ENCODE peak calls at places on chromosomes 3 and 15, in seven cellular contexts. Y is breast epithelium; I is CD8-positive, alpha-beta T cell; R is DND-41; B is endothelial cell of umbilical vein; Z is right atrium auricular region; H is tibial nerve. Q is an unnamed sample. For H3K4me1, the result is how much of the 10 kb centered on the place peaks cover.

GRCh38 chr3:174376346-174376745 is 482.8 kb upstream of the NAALADL2 start:
- DNase-seq in Z (no peak), R (no peak), I (no peak), H (no peak), B (no peak), Y (no peak), Q (no peak)

GRCh38 chr3:58725326-58725853 is 58.8 kb upstream of the FAM3D start:
- DNase-seq in H (no peak), R (no peak), I (no peak), Y (no peak), B (no peak), Z (no peak), Q (no peak)

GRCh38 chr15:22949074-22949547 is 31.1 kb downstream of the CYFIP1 start:
- DNase-seq in H (peak), R (no peak), Z (peak), I (no peak), Y (peak), B (peak), Q (no peak)

GRCh38 chr15:77251662-77252061 is 168.2 kb downstream of the PEAK1 start:
- DNase-seq in B (peak), H (no peak), Y (no peak), I (no peak), Z (no peak), R (no peak), Q (no peak)

GRCh38 chr3:58609990-58610389 is 32.8 kb upstream of the FAM107A start:
- DNase-seq in B (no peak), Y (no peak), I (no peak), R (no peak), H (no peak), Z (no peak), Q (no peak)

GRCh38 chr15:29270169-29270955 is 740 bp upstream of the NSMCE3 start:
- DNase-seq in B (no peak), Z (no peak), R (peak), I (peak), Y (no peak), H (no peak), Q (no peak)

GRCh38 chr3:122947621-122948202 is 79.9 kb downstream of the SEMA5B start:
- DNase-seq in B (peak), Y (no peak), Z (no peak), H (no peak), I (no peak), R (no peak), Q (no peak)

GRCh38 chr3:15899438-15899837 is 101.7 kb upstream of the ANKRD28 start:
- DNase-seq in I (no peak), Y (no peak), Z (no peak), B (peak), R (no peak), H (no peak), Q (no peak)

GRCh38 chr3:127822836-127823589 is 698 bp upstream of the MGLL start:
- DNase-seq in Y (no peak), Z (peak), B (no peak), H (peak), I (no peak), R (no peak), Q (no peak)

GRCh38 chr3:60095930-60096329 is 1046.1 kb upstream of the CFAP20DC start:
- DNase-seq in R (no peak), H (no peak), Y (no peak), Z (no peak), B (no peak), I (no peak), Q (no peak)

GRCh38 chr3:188349276-188349962 is 195.5 kb downstream of the LPP start:
- DNase-seq in Z (no peak), R (no peak), I (no peak), Y (no peak), B (no peak), H (no peak), Q (no peak)

GRCh38 chr3:151044706-151045105 is 40.8 kb upstream of the MED12L start:
- DNase-seq in H (no peak), R (no peak), Y (no peak), Z (no peak), B (no peak), I (no peak), Q (no peak)
- H3K4me1 ChIP-seq in H (under half), R (under half), Y (under half), Z (under half), B (under half), I (under half), Q (under half)

DNA sequence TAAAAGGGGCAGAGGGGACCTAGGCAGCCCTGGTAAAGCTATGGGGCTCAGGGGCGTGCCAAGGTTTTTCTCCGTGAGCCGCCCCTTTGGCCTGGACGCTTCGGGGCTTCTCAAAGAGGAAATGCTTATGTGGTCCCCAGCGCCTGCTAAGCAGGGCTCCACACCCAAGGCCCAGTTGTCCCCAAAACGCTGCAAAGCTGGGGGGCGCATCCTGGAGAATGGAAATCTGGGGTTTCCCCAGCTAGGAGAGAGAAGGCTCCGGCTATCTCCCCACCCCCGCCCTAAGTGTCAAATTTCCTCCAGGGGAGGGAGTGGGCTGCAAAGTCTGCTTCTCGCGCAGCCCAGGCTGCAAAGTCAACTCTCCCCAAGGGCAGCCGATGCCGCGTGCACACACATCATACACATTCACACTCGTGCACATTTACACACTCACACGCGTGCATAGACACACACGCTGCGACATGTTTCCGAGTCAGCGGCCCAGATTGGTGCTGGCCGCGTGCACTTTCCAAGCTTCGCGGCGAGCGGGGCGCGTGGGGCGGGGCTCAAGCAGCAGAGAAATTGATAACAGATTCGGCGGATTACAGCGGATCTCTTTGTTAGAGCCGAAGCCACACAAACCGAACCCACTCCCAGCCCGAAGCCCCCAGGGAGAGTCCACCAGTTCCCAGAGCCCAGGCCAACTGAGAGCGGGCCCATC is 4.5 kb downstream of the WNT5A start:
- DNase-seq in R (no peak), I (no peak), H (no peak), Z (no peak), B (no peak), Y (no peak), Q (no peak)
- H3K27ac ChIP-seq in R (no peak), I (no peak), H (no peak), Z (no peak), B (no peak), Y (no peak), Q (no peak)

DNA sequence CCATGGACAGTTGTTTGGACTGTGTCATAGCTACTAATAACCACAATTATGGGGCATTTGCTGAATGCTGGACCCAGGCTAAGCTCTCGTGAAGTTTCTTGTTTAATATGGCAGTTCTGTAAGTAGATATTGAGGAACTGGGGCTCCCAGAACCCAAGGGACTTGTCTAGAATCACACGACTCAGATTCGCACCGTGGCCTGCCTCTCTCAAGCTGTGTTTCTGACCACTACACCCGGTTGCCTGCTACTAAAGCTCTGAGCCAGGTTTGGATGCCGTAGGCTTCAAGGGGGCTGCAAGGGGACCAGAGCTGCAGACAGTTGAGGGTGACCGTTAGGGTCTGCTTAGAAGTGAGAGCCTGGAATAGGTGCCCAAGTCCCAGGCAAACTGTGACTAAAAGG is 11.5 kb downstream of the TEX264 start:
- DNase-seq in B (no peak), Z (no peak), H (no peak), I (no peak), Y (no peak), R (no peak), Q (no peak)
- H3K4me3 ChIP-seq in B (no peak), Z (no peak), H (no peak), I (no peak), Y (no peak), R (no peak), Q (no peak)

DNA sequence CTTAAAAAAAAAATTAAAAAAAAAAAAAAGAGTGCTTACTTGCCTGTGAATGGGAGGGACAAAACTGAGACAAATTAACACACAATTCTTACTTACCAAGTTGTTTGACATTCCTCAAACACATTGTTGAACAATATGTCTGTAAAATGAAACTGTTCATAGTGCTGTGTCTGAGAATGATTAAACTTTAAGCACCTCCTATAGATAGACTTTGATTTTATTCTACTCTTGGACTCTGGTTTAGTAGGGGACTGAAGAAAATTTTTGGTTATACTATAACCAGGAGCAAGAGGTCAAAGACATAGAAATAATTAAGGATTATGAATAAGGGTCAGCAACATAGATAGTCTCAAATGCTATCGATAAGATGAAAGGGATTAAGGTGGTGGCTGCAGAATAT is 7.8 kb upstream of the MTFMT start:
- DNase-seq in I (no peak), B (no peak), Z (no peak), H (no peak), Y (no peak), R (no peak), Q (no peak)
- H3K4me1 ChIP-seq in I (under half), B (under half), Z (under half), H (under half), Y (under half), R (under half), Q (under half)

DNA sequence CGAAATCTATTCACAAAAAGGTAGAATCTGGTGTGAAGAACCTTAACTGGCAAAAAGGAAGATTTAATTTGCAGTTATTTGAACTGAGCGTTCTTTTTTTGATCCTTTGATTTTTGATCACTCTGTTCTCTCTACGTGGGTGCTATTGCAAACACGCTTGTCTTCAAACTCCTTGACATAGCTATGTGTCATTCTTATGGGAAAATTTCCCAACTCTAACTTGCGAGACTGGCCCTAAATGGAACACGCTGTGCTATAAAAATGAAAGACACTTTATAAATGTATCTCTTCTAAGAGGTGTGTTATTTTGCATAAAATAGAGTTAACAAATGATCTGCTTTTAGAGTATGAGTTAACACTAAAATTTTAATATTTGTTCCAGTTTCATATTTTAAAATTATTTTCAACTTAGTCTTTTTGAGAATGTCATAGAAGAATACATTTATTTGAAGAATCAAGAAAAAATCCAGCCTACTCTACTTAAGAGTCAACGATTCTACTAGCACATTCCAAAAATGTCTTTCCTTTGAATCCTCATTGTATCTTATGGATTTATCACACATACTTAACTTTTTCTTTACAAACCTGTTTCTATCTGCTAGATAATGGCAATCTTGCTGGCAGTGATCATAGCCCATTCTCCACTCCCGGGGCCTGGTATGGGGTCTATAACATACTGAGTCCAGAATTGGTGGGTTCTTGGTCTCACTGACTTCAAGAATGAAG is 610.0 kb upstream of the TBL1XR1 start:
- DNase-seq in Z (no peak), H (no peak), B (no peak), R (no peak), Y (no peak), I (no peak), Q (no peak)
- H3K27ac ChIP-seq in Z (no peak), H (no peak), B (no peak), R (no peak), Y (no peak), I (no peak), Q (no peak)

DNA sequence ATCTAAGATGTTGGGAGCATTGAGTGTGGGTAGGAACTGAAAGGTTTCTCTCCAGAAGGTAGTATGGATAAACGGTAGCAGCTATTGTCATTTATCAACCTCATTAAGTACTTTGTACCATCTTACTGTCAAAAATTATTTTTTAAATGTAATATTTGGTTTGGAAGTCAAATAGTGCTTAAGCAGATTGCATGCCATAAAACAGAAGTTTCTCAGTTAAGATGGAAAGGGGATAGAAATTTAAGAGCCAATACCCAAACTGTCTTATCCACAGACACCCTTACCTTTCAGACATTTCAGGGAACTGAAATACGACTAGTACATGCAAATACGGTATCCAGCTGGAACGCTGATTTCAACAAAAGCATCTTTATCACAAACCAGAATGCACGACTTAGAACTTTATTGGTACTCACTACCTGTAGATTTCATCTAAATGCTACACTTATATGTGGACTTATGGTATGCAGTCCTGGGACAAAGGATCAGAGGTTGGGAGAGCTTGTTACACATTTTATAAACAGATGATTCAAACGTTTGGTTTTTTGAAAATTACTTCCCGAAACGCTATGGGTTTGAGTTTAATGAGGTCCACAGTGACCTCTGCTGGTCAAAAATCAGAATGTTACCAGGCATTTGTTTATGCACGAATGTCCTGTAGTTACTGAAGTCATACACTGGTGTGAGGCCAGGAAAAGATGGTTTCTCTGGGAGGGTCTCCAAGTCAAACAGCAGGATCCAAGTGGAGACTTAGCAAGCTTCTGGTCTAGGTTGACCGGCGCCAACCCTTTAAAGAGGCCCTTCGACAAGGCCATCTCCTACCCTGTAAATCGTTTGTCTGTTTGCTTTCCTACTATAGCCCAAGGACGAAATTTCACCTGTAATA is 45.7 kb upstream of the DUT start:
- DNase-seq in H (no peak), Y (peak), Z (peak), B (peak), R (peak), I (peak), Q (no peak)
- H3K4me3 ChIP-seq in H (no peak), Y (no peak), Z (no peak), B (peak), R (no peak), I (no peak), Q (no peak)

GRCh38 chr15:42502472-42502871 is 7.0 kb downstream of the SNAP23 start:
- DNase-seq in Z (no peak), B (no peak), H (no peak), I (no peak), R (no peak), Y (no peak), Q (no peak)

GRCh38 chr15:42503822-42504221 is 8.4 kb downstream of the SNAP23 start:
- DNase-seq in Y (no peak), R (no peak), H (no peak), I (no peak), B (no peak), Z (no peak), Q (no peak)

GRCh38 chr15:42498212-42499038 is 3.0 kb downstream of the SNAP23 start:
- DNase-seq in R (no peak), I (no peak), Y (no peak), H (no peak), Z (no peak), B (peak), Q (no peak)

GRCh38 chr15:42495361-42496212 is at the start of gene SNAP23:
- DNase-seq in H (peak), Y (peak), I (peak), B (peak), R (peak), Z (peak), Q (peak)

GRCh38 chr15:42499888-42500609 is 4.6 kb downstream of the SNAP23 start:
- DNase-seq in Z (no peak), H (no peak), B (peak), Y (no peak), I (no peak), R (no peak), Q (no peak)
- H3K4me1 ChIP-seq in Z (half or more), H (half or more), B (half or more), Y (under half), I (under half), R (under half), Q (under half)

GRCh38 chr3:45509038-45509767 is 85.3 kb upstream of the LIMD1 start:
- DNase-seq in Y (no peak), I (no peak), Z (no peak), B (no peak), H (no peak), R (peak), Q (no peak)
- H3K27ac ChIP-seq in Y (no peak), I (no peak), Z (no peak), B (no peak), H (peak), R (peak), Q (no peak)

GRCh38 chr15:74129411-74130088 is 836 bp upstream of the ISLR2 start:
- DNase-seq in R (no peak), I (no peak), H (no peak), B (no peak), Z (no peak), Y (no peak), Q (no peak)
- H3K4me3 ChIP-seq in R (no peak), I (no peak), H (no peak), B (no peak), Z (peak), Y (peak), Q (no peak)

GRCh38 chr15:74820056-74820455 is 6.4 kb upstream of the CPLX3 start:
- DNase-seq in I (no peak), B (no peak), Z (no peak), Y (no peak), R (no peak), H (no peak), Q (no peak)
- H3K4me1 ChIP-seq in I (under half), B (under half), Z (half or more), Y (under half), R (under half), H (under half), Q (under half)